ENCODE peak calls at places on chromosomes 6 and 20, in nine cellular contexts. One of them, this sample, is unnamed.

GRCh38 chr20:18003897-18004296 is 35.1 kb downstream of the MGME1 start:
- DNase-seq in ovary: no peak
- DNase-seq in effector memory CD4-positive, alpha-beta T cell: no peak
- DNase-seq in psoas muscle: no peak
- DNase-seq in GM12865: peak
- DNase-seq in lower lobe of right lung: no peak
- DNase-seq in left lung: no peak
- DNase-seq in astrocyte: no peak
- DNase-seq in PC-3: no peak
- DNase-seq in this sample: no peak

GRCh38 chr20:1929460-1929859 is 34.3 kb downstream of the SIRPA start:
- DNase-seq in ovary: no peak
- DNase-seq in effector memory CD4-positive, alpha-beta T cell: no peak
- DNase-seq in psoas muscle: no peak
- DNase-seq in GM12865: no peak
- DNase-seq in lower lobe of right lung: no peak
- DNase-seq in left lung: no peak
- DNase-seq in astrocyte: no peak
- DNase-seq in PC-3: no peak
- DNase-seq in this sample: no peak

GRCh38 chr6:124110514-124110913 is 306.8 kb downstream of the NKAIN2 start:
- DNase-seq in ovary: no peak
- DNase-seq in effector memory CD4-positive, alpha-beta T cell: no peak
- DNase-seq in psoas muscle: no peak
- DNase-seq in GM12865: no peak
- DNase-seq in lower lobe of right lung: no peak
- DNase-seq in left lung: no peak
- DNase-seq in astrocyte: no peak
- DNase-seq in PC-3: no peak
- DNase-seq in this sample: no peak

GRCh38 chr6:12605888-12606345 is 110.7 kb upstream of the PHACTR1 start:
- DNase-seq in ovary: no peak
- DNase-seq in effector memory CD4-positive, alpha-beta T cell: no peak
- DNase-seq in psoas muscle: no peak
- DNase-seq in GM12865: peak
- DNase-seq in lower lobe of right lung: no peak
- DNase-seq in left lung: peak
- DNase-seq in astrocyte: peak
- DNase-seq in PC-3: peak
- DNase-seq in this sample: peak

GRCh38 chr20:39627765-39628164 is 665.6 kb downstream of the DHX35 start:
- DNase-seq in ovary: no peak
- DNase-seq in effector memory CD4-positive, alpha-beta T cell: no peak
- DNase-seq in psoas muscle: no peak
- DNase-seq in GM12865: no peak
- DNase-seq in lower lobe of right lung: no peak
- DNase-seq in left lung: no peak
- DNase-seq in astrocyte: no peak
- DNase-seq in PC-3: no peak
- DNase-seq in this sample: no peak

GRCh38 chr6:170506446-170506845 is 46.7 kb downstream of the PSMB1 start:
- DNase-seq in ovary: no peak
- DNase-seq in effector memory CD4-positive, alpha-beta T cell: no peak
- DNase-seq in psoas muscle: no peak
- DNase-seq in GM12865: no peak
- DNase-seq in lower lobe of right lung: no peak
- DNase-seq in left lung: no peak
- DNase-seq in astrocyte: no peak
- DNase-seq in PC-3: no peak
- DNase-seq in this sample: no peak

GRCh38 chr6:38137609-38138008 is 318.1 kb downstream of the ZFAND3 start:
- DNase-seq in ovary: no peak
- DNase-seq in effector memory CD4-positive, alpha-beta T cell: no peak
- DNase-seq in psoas muscle: no peak
- DNase-seq in GM12865: no peak
- DNase-seq in lower lobe of right lung: no peak
- DNase-seq in left lung: no peak
- DNase-seq in astrocyte: no peak
- DNase-seq in PC-3: no peak
- DNase-seq in this sample: no peak

GRCh38 chr6:21393426-21394165 is 200.0 kb upstream of the SOX4 start:
- DNase-seq in ovary: no peak
- DNase-seq in effector memory CD4-positive, alpha-beta T cell: no peak
- DNase-seq in psoas muscle: no peak
- DNase-seq in GM12865: no peak
- DNase-seq in lower lobe of right lung: no peak
- DNase-seq in left lung: no peak
- DNase-seq in astrocyte: no peak
- DNase-seq in PC-3: no peak
- DNase-seq in this sample: peak

GRCh38 chr6:26454641-26455040 is 3.1 kb upstream of the BTN2A1 start:
- DNase-seq in ovary: no peak
- DNase-seq in effector memory CD4-positive, alpha-beta T cell: no peak
- DNase-seq in psoas muscle: no peak
- DNase-seq in GM12865: no peak
- DNase-seq in lower lobe of right lung: no peak
- DNase-seq in left lung: no peak
- DNase-seq in astrocyte: peak
- DNase-seq in PC-3: no peak
- DNase-seq in this sample: no peak

GRCh38 chr6:142635130-142635529 is 309.8 kb downstream of the HIVEP2 start:
- DNase-seq in ovary: no peak
- DNase-seq in effector memory CD4-positive, alpha-beta T cell: no peak
- DNase-seq in psoas muscle: no peak
- DNase-seq in GM12865: no peak
- DNase-seq in lower lobe of right lung: no peak
- DNase-seq in left lung: no peak
- DNase-seq in astrocyte: peak
- DNase-seq in PC-3: peak
- DNase-seq in this sample: no peak

GRCh38 chr6:33960345-33961313 is 156.8 kb upstream of the MLN start:
- DNase-seq in ovary: no peak
- DNase-seq in effector memory CD4-positive, alpha-beta T cell: no peak
- DNase-seq in psoas muscle: no peak
- DNase-seq in GM12865: no peak
- DNase-seq in lower lobe of right lung: no peak
- DNase-seq in left lung: peak
- DNase-seq in astrocyte: no peak
- DNase-seq in PC-3: peak
- DNase-seq in this sample: no peak

GRCh38 chr6:2667617-2668016 is 83.1 kb downstream of the MYLK4 start:
- DNase-seq in ovary: no peak
- DNase-seq in effector memory CD4-positive, alpha-beta T cell: no peak
- DNase-seq in psoas muscle: no peak
- DNase-seq in GM12865: no peak
- DNase-seq in lower lobe of right lung: no peak
- DNase-seq in left lung: no peak
- DNase-seq in astrocyte: no peak
- DNase-seq in PC-3: no peak
- DNase-seq in this sample: no peak

GRCh38 chr6:66538548-66539135 is 831.6 kb upstream of the EYS start:
- DNase-seq in ovary: no peak
- DNase-seq in effector memory CD4-positive, alpha-beta T cell: no peak
- DNase-seq in psoas muscle: no peak
- DNase-seq in GM12865: no peak
- DNase-seq in lower lobe of right lung: no peak
- DNase-seq in left lung: no peak
- DNase-seq in astrocyte: no peak
- DNase-seq in PC-3: peak
- DNase-seq in this sample: no peak

GRCh38 chr20:47489448-47489872 is 12.2 kb upstream of the NCOA3 start:
- DNase-seq in ovary: no peak
- DNase-seq in effector memory CD4-positive, alpha-beta T cell: no peak
- DNase-seq in psoas muscle: no peak
- DNase-seq in GM12865: peak
- DNase-seq in lower lobe of right lung: peak
- DNase-seq in left lung: peak
- DNase-seq in astrocyte: no peak
- DNase-seq in PC-3: no peak
- DNase-seq in this sample: peak

GRCh38 chr6:125751334-125751916 is 2.0 kb downstream of the HEY2 start:
- DNase-seq in ovary: no peak
- DNase-seq in effector memory CD4-positive, alpha-beta T cell: no peak
- DNase-seq in psoas muscle: no peak
- DNase-seq in GM12865: no peak
- DNase-seq in lower lobe of right lung: no peak
- DNase-seq in left lung: no peak
- DNase-seq in astrocyte: no peak
- DNase-seq in PC-3: no peak
- DNase-seq in this sample: no peak
- H3K4me3 ChIP-seq in ovary: no peak
- H3K4me3 ChIP-seq in effector memory CD4-positive, alpha-beta T cell: no peak
- H3K4me3 ChIP-seq in psoas muscle: peak
- H3K4me3 ChIP-seq in GM12865: no peak
- H3K4me3 ChIP-seq in lower lobe of right lung: peak
- H3K4me3 ChIP-seq in left lung: peak
- H3K4me3 ChIP-seq in astrocyte: no peak
- H3K4me3 ChIP-seq in PC-3: no peak
- H3K4me3 ChIP-seq in this sample: no peak

GRCh38 chr20:46401478-46401860 is 4.9 kb downstream of the ELMO2 start:
- DNase-seq in ovary: no peak
- DNase-seq in effector memory CD4-positive, alpha-beta T cell: no peak
- DNase-seq in psoas muscle: no peak
- DNase-seq in GM12865: peak
- DNase-seq in lower lobe of right lung: no peak
- DNase-seq in left lung: no peak
- DNase-seq in astrocyte: no peak
- DNase-seq in PC-3: no peak
- DNase-seq in this sample: no peak

GRCh38 chr20:46399401-46399800 is 7.0 kb downstream of the ELMO2 start:
- DNase-seq in ovary: no peak
- DNase-seq in effector memory CD4-positive, alpha-beta T cell: no peak
- DNase-seq in psoas muscle: no peak
- DNase-seq in GM12865: no peak
- DNase-seq in lower lobe of right lung: no peak
- DNase-seq in left lung: no peak
- DNase-seq in astrocyte: no peak
- DNase-seq in PC-3: peak
- DNase-seq in this sample: no peak

GRCh38 chr20:46400253-46400652 is 6.2 kb downstream of the ELMO2 start:
- DNase-seq in ovary: no peak
- DNase-seq in effector memory CD4-positive, alpha-beta T cell: no peak
- DNase-seq in psoas muscle: peak
- DNase-seq in GM12865: no peak
- DNase-seq in lower lobe of right lung: no peak
- DNase-seq in left lung: no peak
- DNase-seq in astrocyte: peak
- DNase-seq in PC-3: no peak
- DNase-seq in this sample: no peak

GRCh38 chr20:46402236-46402886 is 4.1 kb downstream of the ELMO2 start:
- DNase-seq in ovary: no peak
- DNase-seq in effector memory CD4-positive, alpha-beta T cell: no peak
- DNase-seq in psoas muscle: no peak
- DNase-seq in GM12865: no peak
- DNase-seq in lower lobe of right lung: no peak
- DNase-seq in left lung: no peak
- DNase-seq in astrocyte: peak
- DNase-seq in PC-3: no peak
- DNase-seq in this sample: no peak

GRCh38 chr20:46400828-46401477 is 5.5 kb downstream of the ELMO2 start:
- DNase-seq in ovary: no peak
- DNase-seq in effector memory CD4-positive, alpha-beta T cell: peak
- DNase-seq in psoas muscle: no peak
- DNase-seq in GM12865: no peak
- DNase-seq in lower lobe of right lung: no peak
- DNase-seq in left lung: no peak
- DNase-seq in astrocyte: peak
- DNase-seq in PC-3: peak
- DNase-seq in this sample: peak
- H3K4me3 ChIP-seq in ovary: no peak
- H3K4me3 ChIP-seq in effector memory CD4-positive, alpha-beta T cell: peak
- H3K4me3 ChIP-seq in psoas muscle: peak
- H3K4me3 ChIP-seq in GM12865: no peak
- H3K4me3 ChIP-seq in lower lobe of right lung: peak
- H3K4me3 ChIP-seq in left lung: no peak
- H3K4me3 ChIP-seq in astrocyte: no peak
- H3K4me3 ChIP-seq in PC-3: no peak
- H3K4me3 ChIP-seq in this sample: peak

DNA sequence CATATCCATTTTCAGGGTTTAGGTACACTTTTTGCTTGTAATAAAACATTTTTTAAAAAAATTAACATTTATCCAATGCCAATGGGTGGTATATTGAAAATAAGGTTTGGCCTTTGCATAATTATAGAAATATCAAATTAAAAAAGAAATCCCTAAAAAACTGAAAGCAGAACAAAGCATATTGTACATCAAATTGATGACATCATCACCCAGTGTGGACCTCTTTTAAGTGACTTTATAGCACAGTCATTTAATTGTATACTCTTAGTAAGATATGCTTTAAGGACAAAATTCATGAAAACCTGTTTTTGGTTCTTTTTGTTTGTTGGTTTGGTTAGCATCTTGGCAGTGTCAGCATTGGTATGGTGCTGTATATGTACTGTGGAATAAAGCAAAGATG is 1.4 kb upstream of the EEF1E1 start:
- DNase-seq in ovary: no peak
- DNase-seq in effector memory CD4-positive, alpha-beta T cell: no peak
- DNase-seq in psoas muscle: no peak
- DNase-seq in GM12865: no peak
- DNase-seq in lower lobe of right lung: no peak
- DNase-seq in left lung: no peak
- DNase-seq in astrocyte: no peak
- DNase-seq in PC-3: no peak
- DNase-seq in this sample: no peak
- H3K4me3 ChIP-seq in ovary: no peak
- H3K4me3 ChIP-seq in effector memory CD4-positive, alpha-beta T cell: no peak
- H3K4me3 ChIP-seq in psoas muscle: no peak
- H3K4me3 ChIP-seq in GM12865: no peak
- H3K4me3 ChIP-seq in lower lobe of right lung: no peak
- H3K4me3 ChIP-seq in left lung: no peak
- H3K4me3 ChIP-seq in astrocyte: no peak
- H3K4me3 ChIP-seq in PC-3: no peak
- H3K4me3 ChIP-seq in this sample: no peak

GRCh38 chr6:160933256-160933655 is 58.3 kb upstream of the MAP3K4 start:
- DNase-seq in ovary: no peak
- DNase-seq in effector memory CD4-positive, alpha-beta T cell: no peak
- DNase-seq in psoas muscle: no peak
- DNase-seq in GM12865: no peak
- DNase-seq in lower lobe of right lung: no peak
- DNase-seq in left lung: no peak
- DNase-seq in astrocyte: no peak
- DNase-seq in PC-3: no peak
- DNase-seq in this sample: peak

GRCh38 chr6:160929831-160930230 is 61.7 kb upstream of the MAP3K4 start:
- DNase-seq in ovary: no peak
- DNase-seq in effector memory CD4-positive, alpha-beta T cell: no peak
- DNase-seq in psoas muscle: no peak
- DNase-seq in GM12865: no peak
- DNase-seq in lower lobe of right lung: no peak
- DNase-seq in left lung: no peak
- DNase-seq in astrocyte: no peak
- DNase-seq in PC-3: no peak
- DNase-seq in this sample: no peak

GRCh38 chr6:160927416-160927815 is 64.2 kb upstream of the MAP3K4 start:
- DNase-seq in ovary: no peak
- DNase-seq in effector memory CD4-positive, alpha-beta T cell: no peak
- DNase-seq in psoas muscle: no peak
- DNase-seq in GM12865: no peak
- DNase-seq in lower lobe of right lung: no peak
- DNase-seq in left lung: no peak
- DNase-seq in astrocyte: no peak
- DNase-seq in PC-3: peak
- DNase-seq in this sample: no peak

GRCh38 chr6:160931378-160932343 is 59.9 kb upstream of the MAP3K4 start:
- DNase-seq in ovary: no peak
- DNase-seq in effector memory CD4-positive, alpha-beta T cell: no peak
- DNase-seq in psoas muscle: no peak
- DNase-seq in GM12865: no peak
- DNase-seq in lower lobe of right lung: no peak
- DNase-seq in left lung: no peak
- DNase-seq in astrocyte: no peak
- DNase-seq in PC-3: peak
- DNase-seq in this sample: no peak

GRCh38 chr6:160930547-160931377 is 60.8 kb upstream of the MAP3K4 start:
- DNase-seq in ovary: peak
- DNase-seq in effector memory CD4-positive, alpha-beta T cell: peak
- DNase-seq in psoas muscle: peak
- DNase-seq in GM12865: peak
- DNase-seq in lower lobe of right lung: peak
- DNase-seq in left lung: peak
- DNase-seq in astrocyte: peak
- DNase-seq in PC-3: peak
- DNase-seq in this sample: no peak
- H3K4me3 ChIP-seq in ovary: peak
- H3K4me3 ChIP-seq in effector memory CD4-positive, alpha-beta T cell: peak
- H3K4me3 ChIP-seq in psoas muscle: peak
- H3K4me3 ChIP-seq in GM12865: peak
- H3K4me3 ChIP-seq in lower lobe of right lung: peak
- H3K4me3 ChIP-seq in left lung: peak
- H3K4me3 ChIP-seq in astrocyte: peak
- H3K4me3 ChIP-seq in PC-3: peak
- H3K4me3 ChIP-seq in this sample: no peak